ENCODE peak calls at places on chromosomes 7 and 10, in nine cellular contexts. One of them, this sample, is unnamed.

GRCh38 chr10:36253731-36254130 is 611.6 kb upstream of the FZD8 start:
- DNase-seq in OCI-LY7: no peak
- DNase-seq in lower lobe of right lung: no peak
- DNase-seq in neural progenitor cell: no peak
- DNase-seq in AG04450: no peak
- DNase-seq in heart right ventricle: no peak
- DNase-seq in GM12878: no peak
- DNase-seq in mammary epithelial cell: no peak
- DNase-seq in breast epithelium: no peak
- DNase-seq in this sample: no peak

GRCh38 chr10:69332278-69333010 is 54.1 kb downstream of the HK1 start:
- DNase-seq in OCI-LY7: no peak
- DNase-seq in lower lobe of right lung: no peak
- DNase-seq in neural progenitor cell: no peak
- DNase-seq in AG04450: no peak
- DNase-seq in heart right ventricle: no peak
- DNase-seq in GM12878: no peak
- DNase-seq in mammary epithelial cell: no peak
- DNase-seq in breast epithelium: no peak
- DNase-seq in this sample: no peak

GRCh38 chr7:7695418-7695817 is 23.0 kb downstream of the RPA3 start:
- DNase-seq in OCI-LY7: no peak
- DNase-seq in lower lobe of right lung: no peak
- DNase-seq in neural progenitor cell: no peak
- DNase-seq in AG04450: no peak
- DNase-seq in heart right ventricle: no peak
- DNase-seq in GM12878: no peak
- DNase-seq in mammary epithelial cell: no peak
- DNase-seq in breast epithelium: no peak
- DNase-seq in this sample: no peak

GRCh38 chr7:100465702-100466311 is 1.7 kb upstream of the SPACDR start:
- DNase-seq in OCI-LY7: peak; percentile 22
- DNase-seq in lower lobe of right lung: peak; percentile 80
- DNase-seq in neural progenitor cell: peak; percentile 81
- DNase-seq in AG04450: no peak
- DNase-seq in heart right ventricle: peak; percentile 80
- DNase-seq in GM12878: no peak
- DNase-seq in mammary epithelial cell: no peak
- DNase-seq in breast epithelium: peak; percentile 89
- DNase-seq in this sample: no peak

GRCh38 chr7:132933076-132933466 is 148.8 kb downstream of the CHCHD3 start:
- DNase-seq in OCI-LY7: no peak
- DNase-seq in lower lobe of right lung: no peak
- DNase-seq in neural progenitor cell: no peak
- DNase-seq in AG04450: no peak
- DNase-seq in heart right ventricle: no peak
- DNase-seq in GM12878: no peak
- DNase-seq in mammary epithelial cell: peak; percentile 3
- DNase-seq in breast epithelium: no peak
- DNase-seq in this sample: no peak

GRCh38 chr7:74138945-74139843 is 35.0 kb upstream of the EIF4H start:
- DNase-seq in OCI-LY7: no peak
- DNase-seq in lower lobe of right lung: no peak
- DNase-seq in neural progenitor cell: peak; percentile 60
- DNase-seq in AG04450: no peak
- DNase-seq in heart right ventricle: no peak
- DNase-seq in GM12878: no peak
- DNase-seq in mammary epithelial cell: no peak
- DNase-seq in breast epithelium: no peak
- DNase-seq in this sample: no peak

GRCh38 chr10:44513592-44513991 is 128.7 kb upstream of the CXCL12 start:
- DNase-seq in OCI-LY7: no peak
- DNase-seq in lower lobe of right lung: no peak
- DNase-seq in neural progenitor cell: no peak
- DNase-seq in AG04450: no peak
- DNase-seq in heart right ventricle: no peak
- DNase-seq in GM12878: no peak
- DNase-seq in mammary epithelial cell: no peak
- DNase-seq in breast epithelium: no peak
- DNase-seq in this sample: no peak

GRCh38 chr7:50164552-50165220 is 71.6 kb upstream of the ZPBP start:
- DNase-seq in OCI-LY7: no peak
- DNase-seq in lower lobe of right lung: no peak
- DNase-seq in neural progenitor cell: no peak
- DNase-seq in AG04450: no peak
- DNase-seq in heart right ventricle: no peak
- DNase-seq in GM12878: no peak
- DNase-seq in mammary epithelial cell: no peak
- DNase-seq in breast epithelium: no peak
- DNase-seq in this sample: peak; percentile 37

GRCh38 chr7:90383879-90384278 is 19.4 kb upstream of the CLDN12 start:
- DNase-seq in OCI-LY7: no peak
- DNase-seq in lower lobe of right lung: no peak
- DNase-seq in neural progenitor cell: no peak
- DNase-seq in AG04450: peak; percentile 15
- DNase-seq in heart right ventricle: no peak
- DNase-seq in GM12878: no peak
- DNase-seq in mammary epithelial cell: peak; percentile 43
- DNase-seq in breast epithelium: no peak
- DNase-seq in this sample: no peak

GRCh38 chr7:20219446-20220292 is 2.5 kb upstream of the MACC1 start:
- DNase-seq in OCI-LY7: peak; percentile 83
- DNase-seq in lower lobe of right lung: peak; percentile 81
- DNase-seq in neural progenitor cell: no peak
- DNase-seq in AG04450: peak; percentile 69
- DNase-seq in heart right ventricle: peak; percentile 55
- DNase-seq in GM12878: peak; percentile 99
- DNase-seq in mammary epithelial cell: peak; percentile 91
- DNase-seq in breast epithelium: peak; percentile 45
- DNase-seq in this sample: peak; percentile 2

GRCh38 chr7:50608196-50608906 is 43.1 kb upstream of the DDC start:
- DNase-seq in OCI-LY7: peak; percentile 10
- DNase-seq in lower lobe of right lung: no peak
- DNase-seq in neural progenitor cell: no peak
- DNase-seq in AG04450: no peak
- DNase-seq in heart right ventricle: no peak
- DNase-seq in GM12878: no peak
- DNase-seq in mammary epithelial cell: no peak
- DNase-seq in breast epithelium: no peak
- DNase-seq in this sample: no peak

GRCh38 chr10:86333813-86334514 is 32.6 kb downstream of the GRID1 start:
- DNase-seq in OCI-LY7: no peak
- DNase-seq in lower lobe of right lung: peak; percentile 22
- DNase-seq in neural progenitor cell: no peak
- DNase-seq in AG04450: no peak
- DNase-seq in heart right ventricle: no peak
- DNase-seq in GM12878: no peak
- DNase-seq in mammary epithelial cell: no peak
- DNase-seq in breast epithelium: no peak
- DNase-seq in this sample: no peak

GRCh38 chr7:149742075-149742701 is 31.2 kb downstream of the ZNF467 start:
- DNase-seq in OCI-LY7: peak; percentile 74
- DNase-seq in lower lobe of right lung: peak; percentile 74
- DNase-seq in neural progenitor cell: peak; percentile 87
- DNase-seq in AG04450: peak; percentile 20
- DNase-seq in heart right ventricle: peak; percentile 70
- DNase-seq in GM12878: no peak
- DNase-seq in mammary epithelial cell: peak; percentile 33
- DNase-seq in breast epithelium: peak; percentile 37
- DNase-seq in this sample: peak; percentile 64

GRCh38 chr10:69856601-69857166 is 55.0 kb downstream of the COL13A1 start:
- DNase-seq in OCI-LY7: no peak
- DNase-seq in lower lobe of right lung: no peak
- DNase-seq in neural progenitor cell: no peak
- DNase-seq in AG04450: no peak
- DNase-seq in heart right ventricle: no peak
- DNase-seq in GM12878: no peak
- DNase-seq in mammary epithelial cell: no peak
- DNase-seq in breast epithelium: no peak
- DNase-seq in this sample: no peak

GRCh38 chr7:54837167-54837566 is 78.2 kb upstream of the SEC61G start:
- DNase-seq in OCI-LY7: no peak
- DNase-seq in lower lobe of right lung: no peak
- DNase-seq in neural progenitor cell: no peak
- DNase-seq in AG04450: no peak
- DNase-seq in heart right ventricle: no peak
- DNase-seq in GM12878: no peak
- DNase-seq in mammary epithelial cell: no peak
- DNase-seq in breast epithelium: no peak
- DNase-seq in this sample: no peak

GRCh38 chr7:54831644-54832095 is 72.7 kb upstream of the SEC61G start:
- DNase-seq in OCI-LY7: no peak
- DNase-seq in lower lobe of right lung: no peak
- DNase-seq in neural progenitor cell: no peak
- DNase-seq in AG04450: no peak
- DNase-seq in heart right ventricle: no peak
- DNase-seq in GM12878: no peak
- DNase-seq in mammary epithelial cell: peak; percentile 99
- DNase-seq in breast epithelium: no peak
- DNase-seq in this sample: no peak

GRCh38 chr7:54837761-54838539 is 78.9 kb upstream of the SEC61G start:
- DNase-seq in OCI-LY7: no peak
- DNase-seq in lower lobe of right lung: no peak
- DNase-seq in neural progenitor cell: no peak
- DNase-seq in AG04450: no peak
- DNase-seq in heart right ventricle: no peak
- DNase-seq in GM12878: no peak
- DNase-seq in mammary epithelial cell: no peak
- DNase-seq in breast epithelium: no peak
- DNase-seq in this sample: no peak

GRCh38 chr7:54831046-54831643 is 72.1 kb upstream of the SEC61G start:
- DNase-seq in OCI-LY7: no peak
- DNase-seq in lower lobe of right lung: no peak
- DNase-seq in neural progenitor cell: no peak
- DNase-seq in AG04450: no peak
- DNase-seq in heart right ventricle: no peak
- DNase-seq in GM12878: no peak
- DNase-seq in mammary epithelial cell: peak; percentile 87
- DNase-seq in breast epithelium: no peak
- DNase-seq in this sample: no peak

GRCh38 chr7:54833021-54833467 is 74.0 kb upstream of the SEC61G start:
- DNase-seq in OCI-LY7: no peak
- DNase-seq in lower lobe of right lung: no peak
- DNase-seq in neural progenitor cell: peak; percentile 30
- DNase-seq in AG04450: no peak
- DNase-seq in heart right ventricle: no peak
- DNase-seq in GM12878: no peak
- DNase-seq in mammary epithelial cell: no peak
- DNase-seq in breast epithelium: no peak
- DNase-seq in this sample: no peak
- H3K27ac ChIP-seq in OCI-LY7: no peak overlapping the region
- H3K27ac ChIP-seq in lower lobe of right lung: no peak overlapping the region
- H3K27ac ChIP-seq in neural progenitor cell: no peak overlapping the region
- H3K27ac ChIP-seq in AG04450: no peak overlapping the region
- H3K27ac ChIP-seq in heart right ventricle: no peak overlapping the region
- H3K27ac ChIP-seq in GM12878: no peak overlapping the region
- H3K27ac ChIP-seq in mammary epithelial cell: peak overlapping the region; percentile 94
- H3K27ac ChIP-seq in breast epithelium: no peak overlapping the region
- H3K27ac ChIP-seq in this sample: no peak overlapping the region

GRCh38 chr10:3623746-3624145 is 161.3 kb downstream of the KLF6 start:
- DNase-seq in OCI-LY7: peak; percentile 92
- DNase-seq in lower lobe of right lung: no peak
- DNase-seq in neural progenitor cell: no peak
- DNase-seq in AG04450: peak; percentile 59
- DNase-seq in heart right ventricle: no peak
- DNase-seq in GM12878: peak; percentile 48
- DNase-seq in mammary epithelial cell: no peak
- DNase-seq in breast epithelium: peak; percentile 44
- DNase-seq in this sample: no peak
- H3K27ac ChIP-seq in OCI-LY7: peak overlapping the region; percentile 94
- H3K27ac ChIP-seq in lower lobe of right lung: no peak overlapping the region
- H3K27ac ChIP-seq in neural progenitor cell: no peak overlapping the region
- H3K27ac ChIP-seq in AG04450: peak overlapping the region; percentile 40
- H3K27ac ChIP-seq in heart right ventricle: peak overlapping the region; percentile 11
- H3K27ac ChIP-seq in GM12878: peak overlapping the region; percentile 17
- H3K27ac ChIP-seq in mammary epithelial cell: no peak overlapping the region
- H3K27ac ChIP-seq in breast epithelium: no peak overlapping the region
- H3K27ac ChIP-seq in this sample: no peak overlapping the region

GRCh38 chr7:106291247-106291646 is 6.5 kb upstream of the NAMPT start:
- DNase-seq in OCI-LY7: no peak
- DNase-seq in lower lobe of right lung: no peak
- DNase-seq in neural progenitor cell: no peak
- DNase-seq in AG04450: no peak
- DNase-seq in heart right ventricle: no peak
- DNase-seq in GM12878: no peak
- DNase-seq in mammary epithelial cell: no peak
- DNase-seq in breast epithelium: no peak
- DNase-seq in this sample: no peak
- H3K27ac ChIP-seq in OCI-LY7: no peak overlapping the region
- H3K27ac ChIP-seq in lower lobe of right lung: no peak overlapping the region
- H3K27ac ChIP-seq in neural progenitor cell: no peak overlapping the region
- H3K27ac ChIP-seq in AG04450: no peak overlapping the region
- H3K27ac ChIP-seq in heart right ventricle: no peak overlapping the region
- H3K27ac ChIP-seq in GM12878: no peak overlapping the region
- H3K27ac ChIP-seq in mammary epithelial cell: no peak overlapping the region
- H3K27ac ChIP-seq in breast epithelium: peak overlapping the region; percentile 40
- H3K27ac ChIP-seq in this sample: no peak overlapping the region

DNA sequence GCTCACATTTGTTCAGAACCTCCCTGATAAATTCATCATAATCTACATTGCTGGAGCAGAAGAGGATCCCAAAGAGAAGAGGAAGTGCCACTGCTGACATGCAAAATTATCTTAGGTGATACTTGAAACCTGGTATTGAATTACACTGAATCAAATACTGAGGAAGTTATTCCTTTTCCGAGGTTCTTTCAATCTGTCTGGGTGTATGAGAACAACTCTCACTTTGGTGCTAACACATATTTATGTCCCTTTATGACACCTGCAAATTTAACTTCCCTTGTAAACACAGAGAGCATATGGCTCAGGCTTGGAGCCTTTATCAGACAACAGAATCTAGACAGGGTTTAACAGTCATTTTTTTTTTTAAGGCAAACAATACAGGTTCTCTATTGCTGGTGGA is 131.4 kb downstream of the SRPK2 start:
- DNase-seq in OCI-LY7: peak; percentile 3
- DNase-seq in lower lobe of right lung: no peak
- DNase-seq in neural progenitor cell: no peak
- DNase-seq in AG04450: no peak
- DNase-seq in heart right ventricle: no peak
- DNase-seq in GM12878: no peak
- DNase-seq in mammary epithelial cell: no peak
- DNase-seq in breast epithelium: no peak
- DNase-seq in this sample: no peak
- H3K27ac ChIP-seq in OCI-LY7: no peak overlapping the region
- H3K27ac ChIP-seq in lower lobe of right lung: no peak overlapping the region
- H3K27ac ChIP-seq in neural progenitor cell: no peak overlapping the region
- H3K27ac ChIP-seq in AG04450: no peak overlapping the region
- H3K27ac ChIP-seq in heart right ventricle: no peak overlapping the region
- H3K27ac ChIP-seq in GM12878: no peak overlapping the region
- H3K27ac ChIP-seq in mammary epithelial cell: no peak overlapping the region
- H3K27ac ChIP-seq in breast epithelium: peak overlapping the region; percentile 52
- H3K27ac ChIP-seq in this sample: no peak overlapping the region

DNA sequence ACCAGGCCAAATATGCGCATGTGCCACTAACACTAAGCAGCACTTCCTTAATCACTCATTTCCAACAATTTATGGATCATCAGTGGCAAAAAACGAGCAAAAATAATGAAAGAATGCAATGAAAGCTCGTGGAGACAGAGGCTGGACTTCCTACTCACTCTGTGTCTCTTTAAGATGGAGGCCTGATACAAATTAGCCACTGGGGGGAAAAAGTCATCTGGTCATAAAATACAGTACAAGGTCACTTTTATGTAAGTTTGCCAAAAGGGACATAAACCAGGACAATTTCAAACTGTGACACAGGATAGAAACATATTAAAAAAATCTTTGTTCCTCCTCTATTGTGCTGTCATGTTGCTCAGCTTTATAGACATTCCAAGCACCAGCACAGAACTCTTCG is 101.7 kb downstream of the LMBR1 start:
- DNase-seq in OCI-LY7: no peak
- DNase-seq in lower lobe of right lung: no peak
- DNase-seq in neural progenitor cell: no peak
- DNase-seq in AG04450: no peak
- DNase-seq in heart right ventricle: no peak
- DNase-seq in GM12878: no peak
- DNase-seq in mammary epithelial cell: no peak
- DNase-seq in breast epithelium: no peak
- DNase-seq in this sample: no peak
- H3K27ac ChIP-seq in OCI-LY7: no peak overlapping the region
- H3K27ac ChIP-seq in lower lobe of right lung: no peak overlapping the region
- H3K27ac ChIP-seq in neural progenitor cell: no peak overlapping the region
- H3K27ac ChIP-seq in AG04450: no peak overlapping the region
- H3K27ac ChIP-seq in heart right ventricle: no peak overlapping the region
- H3K27ac ChIP-seq in GM12878: no peak overlapping the region
- H3K27ac ChIP-seq in mammary epithelial cell: no peak overlapping the region
- H3K27ac ChIP-seq in breast epithelium: no peak overlapping the region
- H3K27ac ChIP-seq in this sample: no peak overlapping the region

This sample was measured in CD8-positive, alpha-beta T cell.